ENCODE peak calls at places on chromosomes 12 and 14, in six cellular contexts. One of them, this sample, is unnamed.

GRCh38 chr12:108315486-108316105 is 23.5 kb downstream of the CMKLR1 start:
- DNase-seq in ascending aorta: no peak
- DNase-seq in lower leg skin: no peak
- DNase-seq in A549: no peak
- DNase-seq in MM.1S: no peak
- DNase-seq in thyroid gland: no peak
- DNase-seq in this sample: no peak

GRCh38 chr14:99682809-99683618 is 1.1 kb upstream of the CYP46A1 start:
- DNase-seq in ascending aorta: peak; percentile 89
- DNase-seq in A549: peak; percentile 77
- DNase-seq in thyroid gland: peak; percentile 83
- DNase-seq in MM.1S: peak; percentile 62
- DNase-seq in lower leg skin: peak; percentile 75
- DNase-seq in this sample: peak; percentile 58

GRCh38 chr12:106174876-106175275 is 36.1 kb upstream of the NUAK1 start:
- DNase-seq in lower leg skin: no peak
- DNase-seq in ascending aorta: no peak
- DNase-seq in A549: no peak
- DNase-seq in thyroid gland: no peak
- DNase-seq in MM.1S: no peak
- DNase-seq in this sample: no peak

GRCh38 chr14:96502621-96503251 is 554 bp downstream of the PAPOLA start:
- DNase-seq in lower leg skin: peak; percentile 35
- DNase-seq in A549: peak; percentile 41
- DNase-seq in ascending aorta: peak; percentile 77
- DNase-seq in thyroid gland: peak; percentile 53
- DNase-seq in MM.1S: peak; percentile 8
- DNase-seq in this sample: peak; percentile 20

GRCh38 chr12:7032990-7033389 is 14.7 kb upstream of the LPCAT3 start:
- DNase-seq in thyroid gland: no peak
- DNase-seq in A549: no peak
- DNase-seq in lower leg skin: no peak
- DNase-seq in MM.1S: no peak
- DNase-seq in ascending aorta: no peak
- DNase-seq in this sample: no peak

GRCh38 chr14:105475916-105476845 is 1.6 kb downstream of the CRIP2 start:
- DNase-seq in thyroid gland: peak; percentile 95
- DNase-seq in A549: no peak
- DNase-seq in ascending aorta: no peak
- DNase-seq in lower leg skin: no peak
- DNase-seq in MM.1S: no peak
- DNase-seq in this sample: peak; percentile 43

GRCh38 chr14:62462996-62463395 is 582.3 kb downstream of the KCNH5 start:
- DNase-seq in lower leg skin: no peak
- DNase-seq in MM.1S: no peak
- DNase-seq in A549: no peak
- DNase-seq in thyroid gland: no peak
- DNase-seq in ascending aorta: no peak
- DNase-seq in this sample: no peak

GRCh38 chr14:87899228-87899627 is 93.8 kb downstream of the GALC start:
- DNase-seq in thyroid gland: no peak
- DNase-seq in A549: no peak
- DNase-seq in MM.1S: no peak
- DNase-seq in ascending aorta: no peak
- DNase-seq in lower leg skin: no peak
- DNase-seq in this sample: no peak

GRCh38 chr12:28824193-28824846 is 324.8 kb upstream of the FAR2 start:
- DNase-seq in A549: no peak
- DNase-seq in lower leg skin: no peak
- DNase-seq in thyroid gland: no peak
- DNase-seq in MM.1S: no peak
- DNase-seq in ascending aorta: no peak
- DNase-seq in this sample: no peak

GRCh38 chr12:107884769-107885694 is 110.5 kb downstream of the ASCL4 start:
- DNase-seq in ascending aorta: peak; percentile 66
- DNase-seq in thyroid gland: peak; percentile 62
- DNase-seq in lower leg skin: peak; percentile 32
- DNase-seq in MM.1S: peak; percentile 63
- DNase-seq in A549: peak; percentile 61
- DNase-seq in this sample: peak; percentile 51

GRCh38 chr14:60648934-60649814 is at the start of gene SIX1:
- DNase-seq in thyroid gland: peak; percentile 45
- DNase-seq in lower leg skin: no peak
- DNase-seq in A549: peak; percentile 93
- DNase-seq in ascending aorta: peak; percentile 76
- DNase-seq in MM.1S: peak; percentile 77
- DNase-seq in this sample: peak; percentile 92

GRCh38 chr12:101327547-101327946 is 47.6 kb downstream of the UTP20 start:
- DNase-seq in A549: no peak
- DNase-seq in thyroid gland: no peak
- DNase-seq in MM.1S: no peak
- DNase-seq in ascending aorta: no peak
- DNase-seq in lower leg skin: no peak
- DNase-seq in this sample: no peak

GRCh38 chr14:77076118-77076631 is 21.9 kb upstream of the CIPC start:
- DNase-seq in ascending aorta: peak; percentile 87
- DNase-seq in MM.1S: no peak
- DNase-seq in lower leg skin: peak; percentile 87
- DNase-seq in thyroid gland: peak; percentile 49
- DNase-seq in A549: no peak
- DNase-seq in this sample: no peak

GRCh38 chr12:85693093-85693665 is 143.0 kb downstream of the RASSF9 start:
- DNase-seq in thyroid gland: no peak
- DNase-seq in lower leg skin: no peak
- DNase-seq in A549: no peak
- DNase-seq in MM.1S: no peak
- DNase-seq in ascending aorta: no peak
- DNase-seq in this sample: no peak

DNA sequence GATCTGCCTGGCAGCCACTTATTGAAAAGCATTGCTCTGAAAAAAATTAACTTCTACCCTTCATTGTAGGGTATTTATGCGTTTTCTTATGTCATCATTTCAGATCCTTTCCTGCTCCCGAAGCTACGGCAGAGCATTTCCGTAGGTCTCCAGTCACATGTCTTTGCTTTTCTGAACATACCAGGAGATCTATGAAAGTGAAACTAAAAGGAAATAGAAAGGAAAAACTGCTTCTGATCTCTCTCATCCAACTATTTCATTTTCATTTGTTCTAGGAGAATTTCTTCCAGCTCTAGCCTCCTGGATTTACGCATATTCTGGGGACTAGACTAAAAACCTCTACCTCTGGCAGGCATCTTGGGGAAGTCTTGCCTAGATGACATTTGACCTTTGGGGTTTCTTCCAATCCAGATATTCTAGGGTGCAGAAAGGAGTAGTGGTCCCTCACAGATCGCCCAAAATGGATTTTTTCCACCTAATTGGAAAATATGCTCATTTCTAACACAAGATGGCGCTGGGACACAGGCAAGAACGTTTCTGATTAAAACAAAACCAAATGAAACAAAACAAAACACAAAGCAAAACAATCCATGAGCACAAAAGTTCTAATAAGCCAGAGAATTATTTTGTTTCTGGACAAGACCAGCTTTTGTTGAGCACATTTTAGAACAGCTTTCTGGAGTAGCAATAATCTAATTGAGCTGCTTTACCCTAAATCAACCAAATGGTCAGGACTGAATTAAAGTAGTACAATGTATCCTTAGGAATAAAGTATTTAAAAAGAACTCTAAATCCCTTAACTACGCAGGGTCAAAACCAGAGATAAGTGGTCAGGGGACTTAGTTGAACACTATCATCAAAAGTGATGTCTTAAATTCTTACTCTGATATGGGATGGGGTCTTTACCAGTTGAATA is 12.2 kb upstream of the PARP11 start:
- DNase-seq in lower leg skin: no peak
- DNase-seq in ascending aorta: peak; percentile 67
- DNase-seq in MM.1S: peak; percentile 65
- DNase-seq in A549: peak; percentile 40
- DNase-seq in thyroid gland: peak; percentile 28
- DNase-seq in this sample: peak; percentile 41
- H3K4me3 ChIP-seq in lower leg skin: no peak overlapping the region
- H3K4me3 ChIP-seq in ascending aorta: peak overlapping the region; percentile 45
- H3K4me3 ChIP-seq in MM.1S: no peak overlapping the region
- H3K4me3 ChIP-seq in A549: no peak overlapping the region
- H3K4me3 ChIP-seq in thyroid gland: no peak overlapping the region
- H3K4me3 ChIP-seq in this sample: peak overlapping the region; percentile 66

GRCh38 chr14:93743270-93744060 is 44.8 kb downstream of the PRIMA1 start:
- DNase-seq in lower leg skin: no peak
- DNase-seq in MM.1S: no peak
- DNase-seq in ascending aorta: no peak
- DNase-seq in thyroid gland: no peak
- DNase-seq in A549: no peak
- DNase-seq in this sample: no peak
- TF ChIP-seq CTCF in lower leg skin: no peak
- TF ChIP-seq CTCF in MM.1S: no peak
- TF ChIP-seq CTCF in ascending aorta: no peak
- TF ChIP-seq CTCF in thyroid gland: no peak
- TF ChIP-seq CTCF in A549: no peak
- TF ChIP-seq CTCF in this sample: no peak

GRCh38 chr12:45638386-45638785 is 91.1 kb upstream of the ARID2 start:
- DNase-seq in MM.1S: no peak
- DNase-seq in lower leg skin: no peak
- DNase-seq in thyroid gland: no peak
- DNase-seq in ascending aorta: no peak
- DNase-seq in A549: no peak
- DNase-seq in this sample: no peak
- H3K4me3 ChIP-seq in MM.1S: no peak overlapping the region
- H3K4me3 ChIP-seq in lower leg skin: no peak overlapping the region
- H3K4me3 ChIP-seq in thyroid gland: no peak overlapping the region
- H3K4me3 ChIP-seq in ascending aorta: no peak overlapping the region
- H3K4me3 ChIP-seq in A549: no peak overlapping the region
- H3K4me3 ChIP-seq in this sample: no peak overlapping the region

DNA sequence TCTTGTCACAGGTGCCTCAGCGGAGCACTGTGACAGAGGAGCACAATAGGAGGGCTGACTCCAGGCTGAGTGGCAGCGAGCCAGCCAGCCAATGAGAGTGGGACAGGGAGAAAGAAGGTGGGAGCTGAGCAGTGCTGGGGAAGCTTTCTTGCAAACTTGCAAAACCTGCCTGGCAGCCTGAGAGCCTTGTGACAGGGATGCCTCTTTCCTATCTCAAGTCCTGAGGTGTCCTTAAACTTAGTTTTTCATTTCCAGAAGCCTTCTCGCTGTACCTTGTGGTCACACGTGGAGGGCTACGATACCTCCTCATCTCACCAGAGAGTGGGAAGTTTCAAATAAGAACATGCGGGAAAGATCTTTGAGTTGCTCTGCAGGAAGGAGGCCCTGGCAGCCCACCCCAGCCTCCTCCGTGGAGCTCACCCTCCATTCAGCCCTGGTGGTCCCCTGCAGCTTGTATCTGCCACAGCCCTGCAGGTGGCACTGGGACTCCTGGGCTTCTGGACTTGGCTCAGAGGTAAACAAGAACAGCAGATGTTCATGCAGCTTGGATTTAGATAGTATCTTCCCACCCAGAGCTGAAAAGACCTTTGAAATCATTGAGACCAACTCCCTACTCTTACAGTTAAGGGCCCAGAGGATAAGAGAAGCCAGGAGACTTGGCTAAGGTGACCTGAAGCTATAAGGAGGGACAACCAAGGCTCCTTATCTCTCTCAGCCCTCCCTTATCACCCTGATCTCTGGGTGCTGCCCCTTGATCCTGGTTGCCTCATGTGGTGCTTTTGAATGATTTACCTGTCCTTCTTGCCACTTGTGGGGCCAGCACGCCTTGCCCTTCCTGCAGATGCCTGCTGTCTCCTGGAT is 153.5 kb upstream of the MAX start:
- DNase-seq in thyroid gland: peak; percentile 94
- DNase-seq in MM.1S: no peak
- DNase-seq in ascending aorta: no peak
- DNase-seq in A549: peak; percentile 32
- DNase-seq in lower leg skin: peak; percentile 53
- DNase-seq in this sample: no peak
- TF ChIP-seq CTCF in thyroid gland: no peak
- TF ChIP-seq CTCF in MM.1S: no peak
- TF ChIP-seq CTCF in ascending aorta: no peak
- TF ChIP-seq CTCF in A549: no peak
- TF ChIP-seq CTCF in lower leg skin: no peak
- TF ChIP-seq CTCF in this sample: no peak

GRCh38 chr12:42448841-42449240 is 122.9 kb downstream of the PPHLN1 start:
- DNase-seq in lower leg skin: no peak
- DNase-seq in ascending aorta: no peak
- DNase-seq in MM.1S: no peak
- DNase-seq in thyroid gland: no peak
- DNase-seq in A549: no peak
- DNase-seq in this sample: no peak

GRCh38 chr12:42447371-42447786 is 121.4 kb downstream of the PPHLN1 start:
- DNase-seq in A549: no peak
- DNase-seq in lower leg skin: no peak
- DNase-seq in ascending aorta: no peak
- DNase-seq in MM.1S: no peak
- DNase-seq in thyroid gland: peak; percentile 40
- DNase-seq in this sample: no peak

GRCh38 chr12:42444192-42444943 is 118.4 kb downstream of the PPHLN1 start:
- DNase-seq in thyroid gland: no peak
- DNase-seq in lower leg skin: no peak
- DNase-seq in A549: no peak
- DNase-seq in ascending aorta: no peak
- DNase-seq in MM.1S: no peak
- DNase-seq in this sample: no peak

GRCh38 chr12:42445891-42446290 is 119.9 kb downstream of the PPHLN1 start:
- DNase-seq in thyroid gland: no peak
- DNase-seq in MM.1S: no peak
- DNase-seq in A549: no peak
- DNase-seq in lower leg skin: no peak
- DNase-seq in ascending aorta: no peak
- DNase-seq in this sample: no peak

GRCh38 chr12:42446761-42447160 is 120.8 kb downstream of the PPHLN1 start:
- DNase-seq in MM.1S: no peak
- DNase-seq in thyroid gland: peak; percentile 88
- DNase-seq in A549: no peak
- DNase-seq in lower leg skin: no peak
- DNase-seq in ascending aorta: no peak
- DNase-seq in this sample: no peak
- H3K4me3 ChIP-seq in MM.1S: no peak overlapping the region
- H3K4me3 ChIP-seq in thyroid gland: no peak overlapping the region
- H3K4me3 ChIP-seq in A549: no peak overlapping the region
- H3K4me3 ChIP-seq in lower leg skin: no peak overlapping the region
- H3K4me3 ChIP-seq in ascending aorta: no peak overlapping the region
- H3K4me3 ChIP-seq in this sample: no peak overlapping the region

DNA sequence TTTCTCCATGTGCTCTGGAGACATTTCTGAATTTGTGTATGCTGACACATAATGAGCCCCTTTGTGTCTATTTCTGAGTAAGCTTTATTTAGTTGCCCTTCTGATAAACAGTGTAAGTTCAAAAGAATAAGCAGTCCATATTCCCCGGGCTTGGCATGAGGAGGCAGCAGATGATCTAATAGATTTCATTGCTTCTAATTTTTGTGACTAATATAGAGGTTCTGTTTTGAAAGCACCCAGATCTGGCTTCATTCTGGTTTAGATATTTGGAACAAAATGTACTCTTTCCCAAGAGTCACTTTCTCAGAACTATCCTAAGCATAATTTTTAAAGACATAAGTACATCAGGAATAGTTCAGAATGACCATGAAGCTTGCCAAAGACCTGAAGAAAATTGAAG is 290.9 kb downstream of the BTG1 start:
- DNase-seq in thyroid gland: no peak
- DNase-seq in lower leg skin: peak; percentile 48
- DNase-seq in ascending aorta: no peak
- DNase-seq in A549: no peak
- DNase-seq in MM.1S: no peak
- DNase-seq in this sample: peak; percentile 36
- TF ChIP-seq CTCF in thyroid gland: no peak
- TF ChIP-seq CTCF in lower leg skin: no peak
- TF ChIP-seq CTCF in ascending aorta: no peak
- TF ChIP-seq CTCF in A549: no peak
- TF ChIP-seq CTCF in MM.1S: no peak
- TF ChIP-seq CTCF in this sample: no peak

This sample was measured in AG10803.